ENCODE peak calls at places on chromosomes 2 and 18, in nine cellular contexts. W is kidney tubule cell; T is stimulated activated CD8-positive, alpha-beta memory T cell treated with anti-CD3 and anti-CD28 coated beads, Interleukin-7, amount 100 ng/mL, for 1 hour; C is CD8-positive, alpha-beta T cell; R is NCI-H510A treated with DMSO at 0.1 percent for 48 hours; B is NCI-H1417 treated with DMSO at 0.1 percent for 48 hours; S is stimulated activated CD4-positive, alpha-beta T cell treated with anti-CD3 and anti-CD28 coated beads, Interleukin-1b, Interleukin-23, amount 100 ng/mL, for 48 hours; N is mucosa of descending colon; K is Ammon's horn. O is an unnamed sample.

GRCh38 chr2:205872716-205873115 is 190.4 kb downstream of the NRP2 start:
- DNase-seq in W (no peak), T (no peak), C (no peak), R (peak), B (no peak), S (no peak), N (no peak), K (no peak), O (no peak)

GRCh38 chr2:51153236-51153635 is 121.3 kb upstream of the NRXN1 start:
- DNase-seq in W (peak), T (no peak), C (no peak), R (no peak), B (no peak), S (no peak), N (no peak), K (peak), O (no peak)

GRCh38 chr2:142745691-142746090 is 131.8 kb upstream of the KYNU start:
- DNase-seq in W (peak), T (no peak), C (no peak), R (no peak), B (no peak), S (no peak), N (no peak), K (no peak), O (peak)

GRCh38 chr2:216188956-216189355 is 79.8 kb downstream of the XRCC5 start:
- DNase-seq in W (peak), T (no peak), C (no peak), R (no peak), B (no peak), S (no peak), N (no peak), K (no peak), O (no peak)

GRCh38 chr2:43224131-43224570 is 2.3 kb downstream of the ZFP36L2 start:
- DNase-seq in W (peak), T (peak), C (peak), R (no peak), B (no peak), S (peak), N (peak), K (peak), O (peak)

GRCh38 chr2:30679416-30680088 is 127.7 kb downstream of the CAPN13 start:
- DNase-seq in W (peak), T (no peak), C (no peak), R (no peak), B (peak), S (no peak), N (no peak), K (peak), O (no peak)

GRCh38 chr2:157596992-157597681 is 31.5 kb downstream of the ACVR1C start:
- DNase-seq in W (peak), T (peak), C (peak), R (no peak), B (no peak), S (peak), N (no peak), K (peak), O (no peak)

GRCh38 chr2:74845991-74846390 is 12.1 kb downstream of the HK2 start:
- DNase-seq in W (no peak), T (no peak), C (no peak), R (no peak), B (no peak), S (no peak), N (no peak), K (no peak), O (no peak)

GRCh38 chr2:188695953-188696352 is 278.2 kb upstream of the COL3A1 start:
- DNase-seq in W (no peak), T (no peak), C (no peak), R (no peak), B (no peak), S (no peak), N (no peak), K (no peak), O (no peak)

GRCh38 chr2:230250231-230250630 is 24.7 kb downstream of the SP140 start:
- DNase-seq in W (no peak), T (no peak), C (no peak), R (no peak), B (no peak), S (no peak), N (no peak), K (no peak), O (no peak)

GRCh38 chr2:217068677-217069250 is 208.9 kb upstream of the TNP1 start:
- DNase-seq in W (no peak), T (no peak), C (no peak), R (no peak), B (no peak), S (no peak), N (no peak), K (no peak), O (no peak)

GRCh38 chr2:121788685-121789084 is 33.2 kb downstream of the TSN start:
- DNase-seq in W (no peak), T (no peak), C (no peak), R (no peak), B (no peak), S (no peak), N (no peak), K (no peak), O (no peak)

GRCh38 chr18:56112013-56112749 is 524.2 kb upstream of the TCF4 start:
- DNase-seq in W (no peak), T (no peak), C (no peak), R (no peak), B (no peak), S (peak), N (no peak), K (no peak), O (no peak)

GRCh38 chr2:197453914-197454398 is 604 bp downstream of the COQ10B start:
- DNase-seq in W (peak), T (peak), C (no peak), R (no peak), B (no peak), S (no peak), N (no peak), K (no peak), O (no peak)

GRCh38 chr2:129975016-129975774 is 4.3 kb upstream of the RAB6C start:
- DNase-seq in W (no peak), T (no peak), C (no peak), R (no peak), B (no peak), S (no peak), N (no peak), K (peak), O (no peak)

GRCh38 chr2:196160101-196160500 is 11.3 kb downstream of the STK17B start:
- DNase-seq in W (peak), T (no peak), C (peak), R (no peak), B (no peak), S (peak), N (no peak), K (peak), O (peak)

GRCh38 chr18:8703781-8704301 is 1.5 kb upstream of the MTCL1 start:
- DNase-seq in W (peak), T (no peak), C (no peak), R (no peak), B (no peak), S (no peak), N (peak), K (no peak), O (peak)

GRCh38 chr2:42906557-42907380 is 114.4 kb upstream of the HAAO start:
- DNase-seq in W (peak), T (no peak), C (no peak), R (peak), B (peak), S (no peak), N (peak), K (peak), O (peak)

GRCh38 chr2:48558436-48558835 is 28.5 kb downstream of the STON1 start:
- DNase-seq in W (no peak), T (no peak), C (no peak), R (no peak), B (no peak), S (no peak), N (no peak), K (no peak), O (no peak)